ENCODE peak calls at places on chromosomes 6 and 20, in nine cellular contexts. V is HFFc6, L is IMR-90, X is COLO829, B is transverse colon, R is bronchial epithelial cell, U is fibroblast of lung, J is C1 segment of cervical spinal cord, Q is NCI-H1436. F is an unnamed sample.

GRCh38 chr6:3734023-3734422 is 17.5 kb downstream of the PXDC1 start:
- DNase-seq in V (no peak), L (no peak), X (no peak), B (no peak), R (no peak), U (no peak), J (no peak), Q (no peak), F (no peak)

GRCh38 chr20:8293791-8294190 is 161.7 kb downstream of the PLCB1 start:
- DNase-seq in V (no peak), L (peak; percentile 12), X (peak; percentile 69), B (no peak), R (no peak), U (peak; percentile 51), J (no peak), Q (no peak), F (peak; percentile 9)

GRCh38 chr6:15987569-15987968 is 141.3 kb upstream of the MYLIP start:
- DNase-seq in V (no peak), L (peak; percentile 16), X (peak; percentile 98), B (no peak), R (peak; percentile 22), U (peak; percentile 52), J (no peak), Q (peak; percentile 10), F (peak; percentile 31)

GRCh38 chr6:25612666-25613065 is 39.3 kb upstream of the SCGN start:
- DNase-seq in V (no peak), L (no peak), X (no peak), B (no peak), R (no peak), U (no peak), J (no peak), Q (no peak), F (peak; percentile 28)

GRCh38 chr6:34130870-34131269 is 15.0 kb downstream of the GRM4 start:
- DNase-seq in V (no peak), L (no peak), X (no peak), B (no peak), R (no peak), U (no peak), J (no peak), Q (no peak), F (peak; percentile 10)

GRCh38 chr20:46255440-46256104 is 52.7 kb downstream of the CDH22 start:
- DNase-seq in V (peak; percentile 3), L (no peak), X (no peak), B (peak; percentile 87), R (peak; percentile 95), U (peak; percentile 39), J (peak; percentile 93), Q (peak; percentile 87), F (no peak)

GRCh38 chr6:148367418-148368024 is 24.9 kb downstream of the SASH1 start:
- DNase-seq in V (peak; percentile 48), L (peak; percentile 75), X (peak; percentile 40), B (no peak), R (peak; percentile 53), U (peak; percentile 34), J (no peak), Q (no peak), F (peak; percentile 76)

GRCh38 chr6:131693384-131693783 is 7.8 kb downstream of the OR2A4 start:
- DNase-seq in V (no peak), L (no peak), X (no peak), B (no peak), R (no peak), U (no peak), J (no peak), Q (no peak), F (no peak)

F was measured in EH.